ENCODE peak calls at places on chromosome 16, in six cellular contexts. U, N, G, R, P and T are unnamed samples.

GRCh38 chr16:79247386-79247785 is 353.2 kb downstream of the MAF start:
- DNase-seq in R (no peak), G (no peak), U (no peak), N (no peak), P (no peak), T (no peak)

GRCh38 chr16:30926937-30927788 is 3.8 kb downstream of the FBXL19 start:
- DNase-seq in R (no peak), G (no peak), P (no peak), N (no peak), U (no peak), T (no peak)

GRCh38 chr16:11359370-11359769 is 14.1 kb downstream of the RMI2 start:
- DNase-seq in G (no peak), R (peak), U (no peak), N (no peak), P (peak), T (no peak)

GRCh38 chr16:88639231-88640038 is 1.1 kb downstream of the IL17C start:
- DNase-seq in N (no peak), U (no peak), P (peak), R (peak), G (peak), T (no peak)

GRCh38 chr16:88976359-88977027 is 514 bp downstream of the CBFA2T3 start:
- DNase-seq in R (no peak), U (peak), P (no peak), N (no peak), G (no peak), T (no peak)

GRCh38 chr16:81956213-81956948 is 54.9 kb downstream of the SDR42E1 start:
- DNase-seq in U (no peak), G (no peak), P (no peak), R (peak), N (no peak), T (no peak)

GRCh38 chr16:14497245-14498082 is 132.6 kb downstream of the PARN start:
- DNase-seq in N (no peak), G (no peak), R (no peak), U (peak), P (no peak), T (no peak)

GRCh38 chr16:89619880-89620279 is 6.4 kb downstream of the DPEP1 start:
- DNase-seq in R (no peak), N (no peak), P (no peak), G (no peak), U (no peak), T (no peak)

GRCh38 chr16:23026777-23027362 is 122.4 kb downstream of the USP31 start:
- DNase-seq in U (no peak), R (peak), N (peak), G (peak), P (no peak), T (peak)

GRCh38 chr16:87132361-87133014 is 184.7 kb downstream of the C16orf95 start:
- DNase-seq in U (no peak), P (no peak), N (no peak), G (no peak), R (no peak), T (no peak)